ENCODE peak calls at places on chromosomes 7 and 10, in six cellular contexts. Q is fibroblast of the aortic adventitia; T is fibroblast of lung; P is body of pancreas; I is lower leg skin; S is CD4-positive, alpha-beta T cell. M is an unnamed sample.

GRCh38 chr7:42831051-42831952 is 80.6 kb downstream of the C7orf25 start:
- DNase-seq in T (peak), P (peak), I (peak), S (no peak), Q (peak), M (peak)

GRCh38 chr7:17130281-17131059 is 168.0 kb upstream of the AHR start:
- DNase-seq in P (peak), S (no peak), I (no peak), T (peak), Q (peak), M (peak)

GRCh38 chr7:568681-569035 is 49.0 kb upstream of the PDGFA start:
- DNase-seq in P (no peak), Q (peak), S (no peak), T (no peak), I (no peak), M (no peak)

GRCh38 chr10:76491216-76491615 is 1059.8 kb downstream of the LRMDA start:
- DNase-seq in I (no peak), T (peak), Q (peak), S (no peak), P (no peak), M (no peak)

GRCh38 chr7:42946616-42946928 is 14.4 kb downstream of the MRPL32 start:
- DNase-seq in T (no peak), I (no peak), Q (no peak), P (no peak), S (no peak), M (no peak)

GRCh38 chr7:20193242-20193777 is 23.9 kb downstream of the MACC1 start:
- DNase-seq in T (peak), Q (peak), S (no peak), I (no peak), P (no peak), M (no peak)

GRCh38 chr7:25216837-25217236 is 11.4 kb downstream of the NPVF start:
- DNase-seq in T (peak), P (no peak), S (no peak), Q (peak), I (no peak), M (no peak)

GRCh38 chr10:22823109-22823508 is 104.7 kb upstream of the ARMC3 start:
- DNase-seq in T (peak), I (no peak), P (no peak), S (no peak), Q (peak), M (no peak)

GRCh38 chr10:17007381-17007780 is 122.2 kb downstream of the CUBN start:
- DNase-seq in I (no peak), S (no peak), T (peak), P (no peak), Q (no peak), M (no peak)
- TF ChIP-seq CTCF in I (no peak), S (no peak), T (no peak), P (no peak), Q (no peak), M (no peak)

GRCh38 chr10:132393695-132394181 is 3.3 kb upstream of the PWWP2B start:
- DNase-seq in S (no peak), P (no peak), I (no peak), T (no peak), Q (no peak), M (no peak)

GRCh38 chr10:132394936-132395703 is 1.9 kb upstream of the PWWP2B start:
- DNase-seq in Q (no peak), T (no peak), S (no peak), I (no peak), P (no peak), M (no peak)

GRCh38 chr10:132392811-132393694 is 3.9 kb upstream of the PWWP2B start:
- DNase-seq in I (no peak), Q (no peak), T (peak), S (no peak), P (peak), M (no peak)

GRCh38 chr10:132395704-132396494 is 1.1 kb upstream of the PWWP2B start:
- DNase-seq in P (peak), T (peak), I (no peak), Q (no peak), S (no peak), M (peak)

GRCh38 chr10:132394201-132394811 is 2.7 kb upstream of the PWWP2B start:
- DNase-seq in I (no peak), P (no peak), S (no peak), Q (no peak), T (no peak), M (no peak)
- TF ChIP-seq CTCF in I (no peak), P (no peak), S (no peak), Q (no peak), T (no peak), M (no peak)

DNA sequence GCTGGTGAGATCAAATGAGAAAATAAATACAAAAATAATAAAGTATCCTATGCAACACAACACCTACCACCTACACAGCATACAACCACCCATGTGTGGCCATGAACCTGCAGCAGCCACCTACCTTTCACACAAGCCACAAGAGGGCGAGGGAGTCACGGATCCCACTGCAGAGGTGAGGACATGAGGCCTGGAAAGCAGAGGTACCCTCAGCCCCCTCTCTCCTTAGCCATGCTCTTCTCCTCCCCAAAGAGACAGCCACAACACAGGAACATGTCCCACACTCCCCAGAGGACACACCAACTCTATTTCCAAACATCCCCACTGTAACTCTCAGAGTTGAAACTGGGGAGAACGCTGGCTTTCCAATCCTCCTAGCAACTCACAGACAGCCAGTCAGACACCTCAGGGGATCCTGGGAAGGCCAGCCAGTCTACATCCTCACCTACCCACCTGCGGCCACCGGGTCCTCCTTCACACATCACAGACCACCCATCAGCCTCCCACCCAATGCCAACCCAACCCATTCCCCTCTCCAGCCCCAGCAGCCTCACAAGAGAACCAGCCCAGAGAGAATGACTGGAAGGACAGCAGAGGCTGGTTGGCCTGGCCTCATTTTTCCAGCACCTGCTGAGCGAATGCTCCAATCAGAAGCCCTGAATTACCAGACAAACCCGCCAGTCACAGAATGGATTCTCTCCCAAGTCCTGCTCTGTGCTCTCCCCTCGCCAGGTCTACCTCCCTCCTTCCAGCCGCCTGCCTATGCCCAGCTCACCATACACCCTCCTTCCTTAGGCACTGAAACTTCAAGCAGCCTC is 18.4 kb downstream of the DLG5 start:
- DNase-seq in I (no peak), Q (no peak), P (no peak), T (no peak), S (no peak), M (no peak)
- TF ChIP-seq CTCF in I (no peak), Q (no peak), P (no peak), T (no peak), S (no peak), M (peak)

GRCh38 chr7:118264836-118265235 is 40.3 kb downstream of the ANKRD7 start:
- DNase-seq in T (no peak), P (no peak), Q (no peak), I (no peak), S (no peak), M (no peak)

DNA sequence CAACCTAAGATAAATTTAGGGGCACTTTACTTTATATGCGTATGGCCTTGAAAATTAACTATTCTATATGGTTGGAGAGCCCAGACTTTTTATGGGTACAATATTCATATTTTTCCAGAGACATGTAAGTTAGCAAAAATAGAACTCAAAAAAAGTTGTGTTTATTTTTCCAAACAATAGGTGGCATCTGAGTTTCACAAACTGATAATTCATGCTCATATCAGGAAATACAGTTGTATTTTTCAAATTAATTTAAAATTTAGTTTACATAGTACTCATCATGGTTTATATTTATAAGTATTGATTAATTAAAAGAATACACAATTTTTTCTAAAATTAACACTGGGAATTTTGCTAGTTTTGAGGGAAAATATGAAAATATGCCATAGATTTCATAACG is 34.6 kb downstream of the ANKRD7 start:
- DNase-seq in T (no peak), S (no peak), P (no peak), I (no peak), Q (peak), M (no peak)
- TF ChIP-seq CTCF in T (no peak), S (no peak), P (no peak), I (no peak), Q (no peak), M (no peak)

GRCh38 chr10:78427497-78428031 is 393.9 kb downstream of the RPS24 start:
- DNase-seq in I (no peak), S (no peak), P (no peak), T (no peak), Q (no peak), M (no peak)

GRCh38 chr10:78428579-78428978 is 394.9 kb downstream of the RPS24 start:
- DNase-seq in Q (no peak), T (no peak), P (no peak), S (no peak), I (no peak), M (no peak)

GRCh38 chr10:78420946-78421732 is 387.5 kb downstream of the RPS24 start:
- DNase-seq in I (no peak), Q (no peak), T (no peak), S (no peak), P (no peak), M (no peak)

GRCh38 chr10:78426181-78426580 is 392.5 kb downstream of the RPS24 start:
- DNase-seq in I (no peak), T (no peak), S (no peak), P (no peak), Q (no peak), M (no peak)

GRCh38 chr10:78424721-78425120 is 391.1 kb downstream of the RPS24 start:
- DNase-seq in S (no peak), Q (no peak), I (no peak), T (no peak), P (no peak), M (no peak)
- TF ChIP-seq CTCF in S (no peak), Q (peak), I (no peak), T (no peak), P (no peak), M (peak)

GRCh38 chr10:121065330-121065729 is 214.2 kb downstream of the WDR11 start:
- DNase-seq in I (no peak), P (no peak), S (no peak), T (no peak), Q (no peak), M (no peak)

GRCh38 chr10:121073743-121074142 is 222.6 kb downstream of the WDR11 start:
- DNase-seq in Q (no peak), I (no peak), T (no peak), S (no peak), P (no peak), M (no peak)

GRCh38 chr10:121070257-121070656 is 219.1 kb downstream of the WDR11 start:
- DNase-seq in Q (no peak), P (peak), S (no peak), I (no peak), T (no peak), M (no peak)

GRCh38 chr10:121070671-121071070 is 219.5 kb downstream of the WDR11 start:
- DNase-seq in S (no peak), T (no peak), I (no peak), P (no peak), Q (no peak), M (no peak)

GRCh38 chr10:121069061-121069850 is 218.1 kb downstream of the WDR11 start:
- DNase-seq in S (no peak), P (no peak), T (peak), Q (no peak), I (peak), M (no peak)
- TF ChIP-seq CTCF in S (no peak), P (no peak), T (no peak), Q (no peak), I (no peak), M (no peak)

DNA sequence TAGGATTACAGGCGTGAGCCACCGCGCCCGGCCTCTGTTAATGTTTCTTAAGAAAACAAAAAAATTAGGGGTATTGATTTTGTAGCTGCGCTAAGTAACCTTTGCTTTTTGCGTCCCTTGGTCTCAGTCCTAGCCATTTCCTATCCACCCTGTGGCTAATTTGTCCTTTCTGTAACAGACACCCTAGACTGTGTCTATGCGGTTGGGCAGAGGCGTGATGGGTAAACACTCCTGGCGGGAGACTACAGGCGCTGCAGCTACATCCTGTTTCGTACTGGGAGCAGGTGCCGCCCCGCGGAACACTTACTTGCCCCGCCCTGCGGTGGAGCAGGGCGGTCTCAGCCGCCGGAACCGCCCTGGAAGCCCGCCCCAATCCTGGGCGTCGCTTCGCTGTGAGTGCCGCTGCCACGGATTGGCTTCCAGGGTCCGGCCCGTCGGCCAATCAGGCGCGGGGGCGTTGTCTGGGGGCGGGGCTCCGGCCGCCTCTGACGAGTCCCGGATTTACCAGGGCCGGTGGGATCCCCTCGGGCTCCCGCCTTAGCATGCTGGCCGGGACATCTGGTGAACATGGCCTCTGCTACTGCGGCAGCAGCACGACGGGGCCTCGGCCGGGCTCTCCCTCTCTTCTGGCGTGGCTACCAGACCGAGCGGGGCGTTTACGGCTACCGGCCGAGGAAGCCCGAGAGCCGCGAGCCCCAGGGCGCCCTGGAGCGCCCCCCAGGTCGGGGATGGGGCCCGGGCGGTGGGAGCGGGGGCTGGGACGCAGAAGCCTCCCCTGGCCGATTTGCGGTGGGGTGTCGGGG is at the start of gene DHTKD1:
- DNase-seq in I (peak), T (peak), Q (peak), S (peak), P (peak), M (peak)
- TF ChIP-seq CTCF in I (no peak), T (peak), Q (peak), S (peak), P (peak), M (peak)